ENCODE peak calls at places on chromosomes 13 and 19, in five cellular contexts. O, Y, Z, I and V are unnamed samples.

GRCh38 chr13:66358564-66358963 is 871.6 kb downstream of the PCDH9 start:
- DNase-seq in O (no peak), Y (no peak), Z (no peak), I (no peak), V (no peak)

GRCh38 chr13:25112856-25113255 is 16.9 kb downstream of the PABPC3 start:
- DNase-seq in O (no peak), Y (no peak), Z (no peak), I (no peak), V (no peak)

GRCh38 chr19:13849991-13850909 is 26.7 kb upstream of the NANOS3 start:
- DNase-seq in O (peak; percentile 64), Y (peak; percentile 79), Z (peak; percentile 73), I (no peak), V (no peak)

GRCh38 chr19:42129399-42130253 is 2.6 kb downstream of the POU2F2 start:
- DNase-seq in O (no peak), Y (peak; percentile 75), Z (peak; percentile 86), I (no peak), V (no peak)

GRCh38 chr13:75415720-75416119 is 66.2 kb downstream of the TBC1D4 start:
- DNase-seq in O (peak; percentile 17), Y (peak; percentile 73), Z (peak; percentile 87), I (no peak), V (peak; percentile 49)

GRCh38 chr19:58556633-58557252 is 1.7 kb downstream of the UBE2M start:
- DNase-seq in O (no peak), Y (peak; percentile 0), Z (no peak), I (no peak), V (no peak)

GRCh38 chr19:34173145-34173956 is 1.0 kb downstream of the LSM14A start:
- DNase-seq in O (no peak), Y (peak; percentile 48), Z (peak; percentile 55), I (no peak), V (peak; percentile 75)

GRCh38 chr13:73039201-73040108 is 19.4 kb upstream of the KLF5 start:
- DNase-seq in O (no peak), Y (no peak), Z (no peak), I (no peak), V (no peak)

GRCh38 chr13:94901070-94901469 is 188.7 kb upstream of the SOX21 start:
- DNase-seq in O (no peak), Y (no peak), Z (no peak), I (no peak), V (no peak)

GRCh38 chr19:39704181-39705044 is at the start of gene LGALS14:
- DNase-seq in O (no peak), Y (no peak), Z (no peak), I (no peak), V (no peak)

GRCh38 chr13:39682788-39683187 is 27.3 kb downstream of the COG6 start:
- DNase-seq in O (no peak), Y (no peak), Z (no peak), I (no peak), V (no peak)

GRCh38 chr13:90984737-90985136 is 362.8 kb upstream of the MIR17HG start:
- DNase-seq in O (no peak), Y (no peak), Z (no peak), I (no peak), V (no peak)

GRCh38 chr13:104318121-104318520 is 1251.9 kb upstream of the SLC10A2 start:
- DNase-seq in O (peak; percentile 71), Y (peak; percentile 16), Z (peak; percentile 15), I (no peak), V (no peak)

GRCh38 chr19:47258895-47259555 is 2.7 kb downstream of the CCDC9 start:
- DNase-seq in O (no peak), Y (no peak), Z (no peak), I (no peak), V (no peak)
- H3K4me3 ChIP-seq in O (no peak overlapping the region), Y (no peak overlapping the region), Z (peak overlapping the region; percentile 74), I (no peak overlapping the region), V (no peak overlapping the region)

DNA sequence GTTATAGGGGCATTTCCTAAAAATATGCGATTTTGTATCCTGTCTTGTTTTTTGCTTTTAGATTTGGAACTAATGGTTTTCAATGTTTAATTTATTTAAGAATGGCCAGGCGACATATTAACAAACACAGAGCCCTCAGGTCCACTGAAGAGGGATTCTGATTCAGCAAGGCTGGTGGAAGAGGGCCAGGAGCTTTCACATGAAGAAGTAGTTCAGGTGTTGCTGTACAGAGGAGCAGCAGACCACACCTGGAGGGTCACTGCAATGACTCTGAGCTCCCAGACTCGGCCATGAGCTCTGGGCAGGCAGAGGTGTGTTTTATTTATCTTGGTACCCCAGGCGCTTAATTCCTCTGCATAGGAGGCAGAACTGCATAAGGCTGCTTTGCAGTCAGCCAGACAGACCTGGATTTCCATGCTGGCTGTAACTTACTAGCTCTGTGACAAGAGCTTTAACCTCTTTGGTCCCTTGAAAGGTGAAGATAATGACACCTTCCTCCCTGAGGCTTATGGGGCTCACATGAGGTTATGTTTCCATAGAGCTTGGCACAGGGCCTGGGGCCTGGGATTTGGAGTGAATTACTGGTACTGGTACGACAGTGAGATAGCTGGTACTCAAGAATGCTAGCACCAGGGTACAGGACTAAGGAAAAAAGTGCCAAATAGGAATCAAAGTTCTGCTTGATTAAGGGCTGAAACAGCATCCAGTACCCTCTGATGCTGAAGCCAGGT is 184.7 kb downstream of the OXGR1 start:
- DNase-seq in O (no peak), Y (no peak), Z (no peak), I (no peak), V (no peak)
- TF ChIP-seq CTCF in O (no peak), Y (no peak), Z (no peak), I (no peak), V (no peak)

GRCh38 chr13:99978781-99979452 is 2.7 kb upstream of the ZIC2 start:
- DNase-seq in O (no peak), Y (peak; percentile 72), Z (no peak), I (no peak), V (no peak)

GRCh38 chr13:99979453-99980200 is 2.0 kb upstream of the ZIC2 start:
- DNase-seq in O (no peak), Y (peak; percentile 79), Z (no peak), I (no peak), V (no peak)

GRCh38 chr13:99982021-99982740 is 597 bp downstream of the ZIC2 start:
- DNase-seq in O (no peak), Y (peak; percentile 71), Z (no peak), I (no peak), V (no peak)

GRCh38 chr13:99981115-99982020 is at the start of gene ZIC2:
- DNase-seq in O (peak; percentile 71), Y (peak; percentile 96), Z (no peak), I (no peak), V (no peak)

GRCh38 chr13:99980201-99981114 is 1.1 kb upstream of the ZIC2 start:
- DNase-seq in O (peak; percentile 70), Y (peak; percentile 96), Z (peak; percentile 29), I (no peak), V (no peak)
- H3K4me3 ChIP-seq in O (peak overlapping the region; percentile 50), Y (peak overlapping the region; percentile 63), Z (peak overlapping the region; percentile 53), I (peak overlapping the region; percentile 75), V (peak overlapping the region; percentile 51)

GRCh38 chr13:112227031-112227430 is 149.1 kb upstream of the SPACA7 start:
- DNase-seq in O (no peak), Y (no peak), Z (no peak), I (no peak), V (no peak)

GRCh38 chr13:112226320-112227002 is 149.7 kb upstream of the SPACA7 start:
- DNase-seq in O (no peak), Y (no peak), Z (no peak), I (no peak), V (no peak)

GRCh38 chr13:112229992-112230872 is 145.9 kb upstream of the SPACA7 start:
- DNase-seq in O (no peak), Y (no peak), Z (no peak), I (no peak), V (no peak)

GRCh38 chr13:112231451-112232083 is 144.6 kb upstream of the SPACA7 start:
- DNase-seq in O (no peak), Y (no peak), Z (no peak), I (no peak), V (no peak)

GRCh38 chr13:112229445-112229844 is 146.7 kb upstream of the SPACA7 start:
- DNase-seq in O (no peak), Y (no peak), Z (no peak), I (no peak), V (no peak)
- TF ChIP-seq CTCF in O (no peak), Y (no peak), Z (no peak), I (no peak), V (no peak)

DNA sequence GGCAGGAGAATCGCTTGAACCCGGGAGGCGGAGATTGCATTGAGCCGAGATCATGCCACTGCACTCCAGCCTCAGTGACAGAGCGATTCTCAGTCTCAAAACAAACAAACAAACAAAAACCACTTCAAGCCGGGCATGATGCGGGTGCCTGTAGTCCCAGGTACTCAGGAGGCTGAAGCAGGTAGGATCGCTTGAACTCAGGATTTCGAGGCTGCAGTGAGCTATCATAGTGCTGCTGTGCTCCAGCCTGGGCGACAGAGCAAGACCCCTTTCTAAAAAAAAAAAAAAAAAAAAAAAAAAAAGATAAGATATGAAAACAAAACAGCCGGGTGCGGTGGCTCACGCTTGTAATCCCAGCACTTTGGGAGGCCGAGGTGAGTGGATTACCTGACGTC is 12.9 kb downstream of the PPP1R14A start:
- DNase-seq in O (no peak), Y (no peak), Z (no peak), I (no peak), V (no peak)
- H3K4me3 ChIP-seq in O (no peak overlapping the region), Y (no peak overlapping the region), Z (peak overlapping the region; percentile 60), I (no peak overlapping the region), V (no peak overlapping the region)

GRCh38 chr19:1941146-1942077 is at the start of gene CSNK1G2:
- DNase-seq in O (no peak), Y (no peak), Z (no peak), I (no peak), V (no peak)
- TF ChIP-seq CTCF in O (no peak), Y (no peak), Z (no peak), I (no peak), V (no peak)

GRCh38 chr19:10502524-10503001 is 593 bp downstream of the KEAP1 start:
- DNase-seq in O (peak; percentile 81), Y (peak; percentile 100), Z (peak; percentile 83), I (no peak), V (no peak)
- H3K4me3 ChIP-seq in O (peak overlapping the region; percentile 94), Y (peak overlapping the region; percentile 95), Z (peak overlapping the region; percentile 92), I (peak overlapping the region; percentile 75), V (peak overlapping the region; percentile 94)

DNA sequence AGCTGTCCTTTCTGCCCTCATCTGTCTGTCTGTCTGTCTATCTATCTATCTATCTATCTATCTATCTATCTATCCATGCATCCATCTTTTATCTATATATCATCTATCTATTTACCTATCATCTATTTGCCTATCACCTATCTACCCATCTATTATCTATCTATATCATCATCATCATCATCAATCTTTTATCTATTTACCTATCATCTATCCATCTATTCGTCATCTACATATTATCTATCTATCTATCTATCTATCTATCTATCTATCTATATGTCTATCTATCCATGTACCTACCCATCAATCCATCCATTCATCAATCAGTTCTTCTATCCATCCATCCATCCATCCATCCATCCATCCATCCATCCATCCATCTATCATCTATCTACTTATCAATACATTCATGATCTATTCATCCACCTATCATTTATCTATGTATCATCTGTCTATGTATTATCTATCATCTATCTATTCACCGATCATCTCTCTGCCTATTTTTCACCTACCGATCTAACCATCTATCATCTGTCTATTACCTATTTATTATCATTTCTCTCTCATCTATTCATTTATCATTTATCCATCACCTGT is 49.2 kb upstream of the ADGRE1 start:
- DNase-seq in O (no peak), Y (no peak), Z (no peak), I (no peak), V (no peak)
- TF ChIP-seq CTCF in O (no peak), Y (no peak), Z (no peak), I (no peak), V (no peak)

GRCh38 chr13:99894835-99895427 is 76.6 kb downstream of the ZIC5 start:
- DNase-seq in O (no peak), Y (no peak), Z (no peak), I (no peak), V (no peak)
- H3K4me3 ChIP-seq in O (peak overlapping the region; percentile 29), Y (no peak overlapping the region), Z (peak overlapping the region; percentile 18), I (peak overlapping the region; percentile 21), V (peak overlapping the region; percentile 39)